ENCODE peak calls at places on chromosomes 11 and 22, in five cellular contexts. One of them, this sample, is unnamed.

GRCh38 chr22:28810839-28811491 is 10.6 kb upstream of the XBP1 start:
- DNase-seq in NB4: peak; percentile 93
- DNase-seq in IMR-90: no peak
- DNase-seq in fibroblast of pulmonary artery: peak; percentile 21
- DNase-seq in BJ: no peak
- DNase-seq in this sample: no peak

GRCh38 chr11:64909653-64910343 is 7.2 kb downstream of the ATG2A start:
- DNase-seq in IMR-90: no peak
- DNase-seq in fibroblast of pulmonary artery: no peak
- DNase-seq in NB4: no peak
- DNase-seq in BJ: no peak
- DNase-seq in this sample: no peak

GRCh38 chr11:75801362-75802021 is 13.5 kb upstream of the UVRAG start:
- DNase-seq in NB4: no peak
- DNase-seq in IMR-90: no peak
- DNase-seq in BJ: no peak
- DNase-seq in fibroblast of pulmonary artery: no peak
- DNase-seq in this sample: no peak

GRCh38 chr11:78372114-78372768 is 45.4 kb downstream of the GAB2 start:
- DNase-seq in NB4: no peak
- DNase-seq in IMR-90: no peak
- DNase-seq in BJ: no peak
- DNase-seq in fibroblast of pulmonary artery: no peak
- DNase-seq in this sample: no peak

GRCh38 chr11:115860246-115860645 is 356.0 kb upstream of the CADM1 start:
- DNase-seq in fibroblast of pulmonary artery: no peak
- DNase-seq in BJ: no peak
- DNase-seq in NB4: no peak
- DNase-seq in IMR-90: no peak
- DNase-seq in this sample: no peak

GRCh38 chr11:61904539-61905048 is 12.8 kb downstream of the RAB3IL1 start:
- DNase-seq in NB4: no peak
- DNase-seq in IMR-90: no peak
- DNase-seq in fibroblast of pulmonary artery: no peak
- DNase-seq in BJ: no peak
- DNase-seq in this sample: no peak

GRCh38 chr11:72075109-72075508 is 5.2 kb downstream of the NUMA1 start:
- DNase-seq in fibroblast of pulmonary artery: no peak
- DNase-seq in IMR-90: no peak
- DNase-seq in BJ: no peak
- DNase-seq in NB4: peak; percentile 68
- DNase-seq in this sample: no peak

GRCh38 chr11:1368216-1368615 is 21.5 kb upstream of the BRSK2 start:
- DNase-seq in IMR-90: no peak
- DNase-seq in fibroblast of pulmonary artery: no peak
- DNase-seq in NB4: no peak
- DNase-seq in BJ: no peak
- DNase-seq in this sample: no peak

GRCh38 chr22:41048791-41049717 is 43.3 kb upstream of the EP300 start:
- DNase-seq in fibroblast of pulmonary artery: peak; percentile 76
- DNase-seq in BJ: peak; percentile 72
- DNase-seq in NB4: no peak
- DNase-seq in IMR-90: peak; percentile 80
- DNase-seq in this sample: peak; percentile 95

GRCh38 chr22:44025171-44026065 is 1.3 kb downstream of the PARVB start:
- DNase-seq in IMR-90: no peak
- DNase-seq in NB4: peak; percentile 79
- DNase-seq in BJ: no peak
- DNase-seq in fibroblast of pulmonary artery: no peak
- DNase-seq in this sample: no peak

GRCh38 chr11:116179346-116179850 is 593.4 kb downstream of the BUD13 start:
- DNase-seq in NB4: no peak
- DNase-seq in BJ: no peak
- DNase-seq in IMR-90: no peak
- DNase-seq in fibroblast of pulmonary artery: no peak
- DNase-seq in this sample: no peak

GRCh38 chr11:128848815-128849455 is 18.2 kb downstream of the KCNJ1 start:
- DNase-seq in fibroblast of pulmonary artery: peak; percentile 58
- DNase-seq in BJ: no peak
- DNase-seq in NB4: peak; percentile 69
- DNase-seq in IMR-90: peak; percentile 12
- DNase-seq in this sample: no peak

GRCh38 chr11:8192016-8192895 is 23.4 kb upstream of the RIC3 start:
- DNase-seq in BJ: peak; percentile 3
- DNase-seq in fibroblast of pulmonary artery: peak; percentile 78
- DNase-seq in NB4: peak; percentile 61
- DNase-seq in IMR-90: peak; percentile 63
- DNase-seq in this sample: peak; percentile 64

DNA sequence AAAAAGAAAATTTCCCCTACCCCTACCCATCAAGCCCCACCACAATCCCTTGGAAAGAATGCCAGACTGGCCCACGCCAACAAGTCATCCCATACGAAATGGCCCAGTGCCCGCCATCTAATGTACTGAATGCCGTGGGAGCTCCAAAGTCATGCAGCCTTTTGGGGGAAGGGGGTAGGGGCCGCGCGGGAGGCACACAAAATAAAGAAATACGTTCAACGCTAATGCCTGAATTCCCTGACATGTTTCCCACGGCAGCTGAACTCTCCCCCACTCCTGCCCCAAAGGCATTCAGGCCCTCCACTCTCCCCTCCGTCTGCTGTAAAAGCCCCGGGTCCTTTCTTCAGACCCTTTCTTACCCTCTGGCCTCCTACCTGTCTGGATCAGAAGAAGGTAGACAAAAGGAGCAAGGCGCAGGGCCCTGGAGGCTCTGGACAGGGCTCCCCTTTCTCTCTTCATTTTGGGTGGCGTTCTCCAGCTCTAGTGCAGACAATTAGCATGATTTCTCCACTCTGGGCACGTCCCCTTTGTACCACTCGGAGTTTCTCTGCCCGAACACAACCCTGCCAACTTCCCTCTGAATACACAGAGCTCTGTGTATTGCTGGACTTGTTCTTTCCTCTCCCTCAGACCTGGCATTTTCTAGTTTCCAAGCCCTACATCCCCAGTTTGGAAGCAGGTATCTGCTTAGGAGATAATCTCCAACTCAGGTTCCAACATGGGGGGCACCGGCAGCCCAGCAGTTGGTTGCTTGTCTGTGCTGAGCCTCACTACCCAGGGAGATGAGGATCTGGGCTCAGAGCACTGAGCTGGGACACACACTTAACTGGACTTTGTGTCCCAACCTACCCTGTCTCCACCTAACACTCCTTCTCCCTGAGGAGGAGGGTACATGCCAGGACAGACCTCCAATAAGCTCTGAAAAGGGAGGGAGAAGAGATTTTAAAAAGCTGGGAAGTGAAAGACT is at the start of gene HEPACAM:
- DNase-seq in fibroblast of pulmonary artery: no peak
- DNase-seq in NB4: no peak
- DNase-seq in IMR-90: no peak
- DNase-seq in BJ: no peak
- DNase-seq in this sample: no peak
- TF ChIP-seq CTCF in fibroblast of pulmonary artery: no peak
- TF ChIP-seq CTCF in NB4: no peak
- TF ChIP-seq CTCF in IMR-90: no peak
- TF ChIP-seq CTCF in BJ: no peak
- TF ChIP-seq CTCF in this sample: no peak

GRCh38 chr22:30441088-30441487 is 15.5 kb downstream of the MTFP1 start:
- DNase-seq in NB4: no peak
- DNase-seq in BJ: no peak
- DNase-seq in IMR-90: no peak
- DNase-seq in fibroblast of pulmonary artery: no peak
- DNase-seq in this sample: no peak

GRCh38 chr22:30444632-30445437 is 19.3 kb downstream of the MTFP1 start:
- DNase-seq in BJ: no peak
- DNase-seq in NB4: peak; percentile 62
- DNase-seq in fibroblast of pulmonary artery: peak; percentile 67
- DNase-seq in IMR-90: peak; percentile 52
- DNase-seq in this sample: peak; percentile 40

GRCh38 chr22:30439836-30440235 is 14.3 kb downstream of the MTFP1 start:
- DNase-seq in fibroblast of pulmonary artery: no peak
- DNase-seq in IMR-90: no peak
- DNase-seq in BJ: no peak
- DNase-seq in NB4: no peak
- DNase-seq in this sample: no peak

DNA sequence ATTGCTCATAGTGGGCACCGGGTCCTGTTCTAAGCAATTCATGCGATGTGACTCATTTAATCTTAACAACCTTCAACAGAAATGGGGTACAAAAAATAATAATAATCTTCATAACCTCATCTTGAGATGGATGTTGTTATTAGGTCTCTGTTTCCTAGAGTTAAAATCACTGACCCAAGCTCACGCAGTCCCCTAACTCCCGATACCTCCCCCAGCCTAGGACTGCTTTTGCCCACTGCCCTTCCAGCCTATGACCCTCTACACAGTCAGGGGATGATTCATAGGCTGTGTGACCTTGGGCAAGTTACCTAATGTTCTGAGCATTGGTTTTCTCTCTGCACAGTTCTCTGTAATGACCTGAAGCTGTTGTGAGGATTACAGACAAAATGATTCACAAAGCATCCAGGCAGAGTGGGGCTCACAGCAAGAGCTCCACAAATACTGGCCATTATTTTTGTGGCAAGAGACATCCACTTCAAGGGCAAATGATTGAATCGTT is 19.9 kb downstream of the MTFP1 start:
- DNase-seq in fibroblast of pulmonary artery: no peak
- DNase-seq in NB4: no peak
- DNase-seq in IMR-90: peak; percentile 39
- DNase-seq in BJ: no peak
- DNase-seq in this sample: peak; percentile 58
- TF ChIP-seq CTCF in fibroblast of pulmonary artery: no peak
- TF ChIP-seq CTCF in NB4: no peak
- TF ChIP-seq CTCF in IMR-90: no peak
- TF ChIP-seq CTCF in BJ: no peak
- TF ChIP-seq CTCF in this sample: peak; percentile 52

DNA sequence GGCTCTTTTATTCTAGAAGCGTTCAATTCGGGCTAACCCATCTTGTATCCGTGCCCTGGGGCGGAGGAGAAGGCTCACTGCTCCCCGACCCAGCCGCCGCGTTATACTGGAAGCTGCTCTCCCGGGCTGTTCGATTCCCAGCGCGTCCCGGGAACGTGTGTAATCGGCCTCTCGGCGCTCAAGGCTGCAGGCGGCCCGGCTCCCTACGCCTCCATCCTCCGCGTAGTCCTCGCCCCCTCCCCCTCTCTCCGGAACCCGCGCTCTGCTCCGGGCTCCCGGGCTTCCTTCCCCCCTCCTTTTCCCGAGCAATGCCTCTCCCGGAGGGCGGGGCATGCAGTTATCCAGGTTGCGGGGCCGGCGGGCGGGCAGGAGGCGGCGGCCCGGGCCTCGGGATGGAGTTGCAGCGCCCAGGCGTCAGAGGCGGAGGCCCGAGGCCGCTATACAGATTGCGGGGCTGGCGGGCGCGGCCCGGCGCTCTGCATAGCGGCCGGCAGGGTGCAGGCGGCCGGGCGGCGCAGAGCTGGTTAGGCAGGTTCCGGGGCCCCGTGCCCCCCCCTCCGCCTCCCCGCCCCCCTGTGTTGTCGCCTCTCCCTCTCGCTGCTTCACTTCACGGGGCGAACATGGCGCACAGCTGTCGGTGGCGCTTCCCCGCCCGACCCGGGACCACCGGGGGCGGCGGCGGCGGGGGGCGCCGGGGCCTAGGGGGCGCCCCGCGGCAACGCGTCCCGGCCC is at the start of gene KMT2A:
- DNase-seq in NB4: peak; percentile 100
- DNase-seq in BJ: peak; percentile 62
- DNase-seq in fibroblast of pulmonary artery: peak; percentile 97
- DNase-seq in IMR-90: peak; percentile 95
- DNase-seq in this sample: peak; percentile 97
- TF ChIP-seq CTCF in NB4: no peak
- TF ChIP-seq CTCF in BJ: no peak
- TF ChIP-seq CTCF in fibroblast of pulmonary artery: no peak
- TF ChIP-seq CTCF in IMR-90: no peak
- TF ChIP-seq CTCF in this sample: peak; percentile 54

DNA sequence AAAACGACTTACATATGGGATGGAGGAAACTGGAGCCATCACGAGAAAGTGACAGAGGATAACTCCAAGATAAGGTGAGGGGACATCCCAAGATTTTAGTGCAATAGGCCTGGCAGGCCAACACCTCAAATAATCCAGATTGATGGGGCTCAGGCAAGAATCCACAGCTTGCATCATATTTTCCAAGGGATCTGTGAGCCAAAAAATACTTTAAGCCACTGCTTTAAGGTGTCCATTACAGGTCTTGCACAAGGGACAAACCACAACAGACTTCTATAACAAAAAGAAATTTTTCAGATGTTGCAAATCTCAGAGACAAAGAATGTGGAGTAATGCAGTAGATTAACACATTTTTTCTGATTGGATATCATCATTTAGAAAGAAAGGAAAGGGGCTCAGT is 45.6 kb downstream of the DENND5A start:
- DNase-seq in NB4: peak; percentile 46
- DNase-seq in fibroblast of pulmonary artery: peak; percentile 96
- DNase-seq in BJ: peak; percentile 37
- DNase-seq in IMR-90: peak; percentile 80
- DNase-seq in this sample: peak; percentile 41
- TF ChIP-seq CTCF in NB4: no peak
- TF ChIP-seq CTCF in fibroblast of pulmonary artery: no peak
- TF ChIP-seq CTCF in BJ: no peak
- TF ChIP-seq CTCF in IMR-90: no peak
- TF ChIP-seq CTCF in this sample: no peak

DNA sequence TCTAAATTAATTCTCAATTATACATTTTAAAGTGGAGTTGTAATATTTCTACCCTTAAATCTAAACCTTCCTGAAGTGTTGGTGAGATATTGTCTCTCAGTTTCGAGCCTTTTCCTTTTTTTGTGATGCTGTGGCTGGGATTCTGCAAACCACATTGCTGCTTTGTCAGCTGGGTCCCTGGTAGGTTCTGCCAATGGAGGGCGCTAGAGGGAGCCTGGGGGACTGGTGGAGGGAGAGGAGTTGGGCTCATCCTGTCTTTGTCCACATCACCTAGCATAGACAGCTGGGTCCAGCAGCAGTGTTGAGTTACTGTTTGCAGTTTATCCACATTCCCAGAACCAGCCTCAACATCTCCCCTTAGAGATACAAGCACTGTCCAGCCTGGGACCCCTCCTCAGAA is 41.0 kb downstream of the TRAF6 start:
- DNase-seq in NB4: peak; percentile 29
- DNase-seq in BJ: no peak
- DNase-seq in fibroblast of pulmonary artery: peak; percentile 20
- DNase-seq in IMR-90: no peak
- DNase-seq in this sample: peak; percentile 45
- TF ChIP-seq CTCF in NB4: peak; percentile 29
- TF ChIP-seq CTCF in BJ: peak; percentile 51
- TF ChIP-seq CTCF in fibroblast of pulmonary artery: peak; percentile 37
- TF ChIP-seq CTCF in IMR-90: peak; percentile 34
- TF ChIP-seq CTCF in this sample: peak; percentile 79